ENCODE peak calls at places on chromosomes 16 and 17, in ten cellular contexts. B, V, S, P, G, E, H, F, R and U are unnamed samples. For H3K9me3, the result is how much of the 10 kb centered on the place peaks cover.

GRCh38 chr16:48420437-48420836 is 35.2 kb upstream of the SIAH1 start:
- DNase-seq in B (no peak), V (no peak), S (no peak), P (no peak), G (no peak), E (no peak), H (no peak), F (no peak), R (no peak), U (no peak)

GRCh38 chr17:66415366-66416206 is 113.2 kb downstream of the PRKCA start:
- DNase-seq in B (no peak), V (no peak), S (no peak), P (no peak), G (no peak), E (no peak), H (no peak), F (no peak), R (no peak), U (no peak)

GRCh38 chr16:49456763-49457162 is 83.2 kb downstream of the C16orf78 start:
- DNase-seq in B (no peak), V (no peak), S (peak), P (no peak), G (peak), E (no peak), H (no peak), F (no peak), R (no peak), U (no peak)

GRCh38 chr16:1705688-1706385 is at the start of gene MAPK8IP3:
- DNase-seq in B (peak), V (peak), S (peak), P (peak), G (peak), E (peak), H (peak), F (peak), R (peak), U (peak)

GRCh38 chr16:30183236-30183960 is at the start of gene CORO1A:
- DNase-seq in B (peak), V (peak), S (peak), P (peak), G (peak), E (peak), H (peak), F (peak), R (peak), U (peak)

GRCh38 chr16:15966420-15967222 is 17.2 kb downstream of the ABCC1 start:
- DNase-seq in B (no peak), V (no peak), S (peak), P (no peak), G (no peak), E (no peak), H (no peak), F (no peak), R (no peak), U (no peak)

GRCh38 chr16:19210175-19210924 is 42.3 kb downstream of the SYT17 start:
- DNase-seq in B (no peak), V (no peak), S (no peak), P (no peak), G (no peak), E (no peak), H (no peak), F (no peak), R (peak), U (no peak)

GRCh38 chr17:13616031-13616430 is 14.3 kb upstream of the HS3ST3A1 start:
- DNase-seq in B (no peak), V (no peak), S (no peak), P (no peak), G (no peak), E (no peak), H (no peak), F (no peak), R (no peak), U (no peak)

GRCh38 chr17:5019475-5019956 is 15.7 kb downstream of the SLC52A1 start:
- DNase-seq in B (no peak), V (no peak), S (no peak), P (no peak), G (no peak), E (no peak), H (no peak), F (peak), R (no peak), U (no peak)

GRCh38 chr17:73594025-73594424 is 50.2 kb downstream of the SDK2 start:
- DNase-seq in B (no peak), V (no peak), S (no peak), P (no peak), G (no peak), E (no peak), H (peak), F (peak), R (no peak), U (no peak)

GRCh38 chr16:1932050-1933028 is 10.7 kb downstream of the MSRB1 start:
- DNase-seq in B (peak), V (no peak), S (no peak), P (no peak), G (no peak), E (no peak), H (no peak), F (peak), R (no peak), U (no peak)

GRCh38 chr16:30025574-30025973 is 2.6 kb downstream of the C16orf92 start:
- DNase-seq in B (no peak), V (no peak), S (no peak), P (no peak), G (no peak), E (peak), H (no peak), F (no peak), R (no peak), U (no peak)

GRCh38 chr17:55275894-55276804 is 11.4 kb downstream of the HLF start:
- DNase-seq in B (no peak), V (peak), S (no peak), P (no peak), G (no peak), E (no peak), H (no peak), F (no peak), R (no peak), U (no peak)

GRCh38 chr17:65261152-65261551 is 124.0 kb downstream of the RGS9 start:
- DNase-seq in B (no peak), V (no peak), S (no peak), P (no peak), G (no peak), E (no peak), H (no peak), F (peak), R (no peak), U (no peak)

GRCh38 chr17:40290629-40291296 is 3.1 kb downstream of the CDC6 start:
- DNase-seq in B (peak), V (no peak), S (no peak), P (no peak), G (no peak), E (no peak), H (peak), F (peak), R (peak), U (no peak)

DNA sequence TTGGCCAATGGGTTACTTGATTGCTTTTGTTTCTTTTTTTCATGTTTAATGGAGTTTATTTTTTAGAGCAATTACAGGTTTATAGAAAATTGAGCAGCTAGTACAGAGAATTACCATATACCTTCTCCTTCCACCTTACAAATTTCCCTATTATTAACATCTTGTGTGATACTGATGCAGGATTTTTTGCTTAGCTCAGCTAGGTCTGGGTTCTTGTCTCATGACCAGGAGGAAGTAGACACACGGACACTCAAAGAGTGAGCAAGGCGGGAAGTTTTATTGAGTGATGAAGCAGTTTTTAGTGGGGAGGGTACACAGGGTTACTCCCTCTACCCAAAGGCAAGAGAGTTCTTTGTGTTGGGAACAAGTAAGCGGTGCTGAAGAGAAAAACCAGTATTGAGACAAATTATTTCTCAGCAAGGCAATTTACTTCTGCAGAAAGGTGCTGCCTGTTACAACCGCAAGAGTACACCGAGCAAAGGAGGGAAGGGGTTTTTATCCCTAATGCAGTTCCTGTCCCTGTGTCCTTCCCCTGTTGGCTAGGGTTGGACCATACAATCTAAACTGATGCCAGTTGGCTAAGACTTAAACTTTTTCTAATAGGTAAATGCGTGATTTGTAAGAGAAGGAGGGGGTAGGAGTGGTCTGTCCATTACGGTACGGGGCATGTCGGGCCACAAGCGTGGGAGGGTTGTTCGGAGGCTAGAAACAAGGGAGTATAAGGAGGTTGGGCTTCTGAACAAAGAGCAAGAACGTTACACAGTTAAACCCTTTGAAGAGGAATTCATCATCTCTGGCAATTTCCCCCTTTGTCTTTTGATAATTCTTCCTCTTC is 26.9 kb downstream of the SEC14L1 start:
- DNase-seq in B (no peak), V (no peak), S (no peak), P (no peak), G (no peak), E (no peak), H (no peak), F (no peak), R (no peak), U (no peak)
- H3K9me3 ChIP-seq in B (under half), V (under half), S (under half), P (under half), G (under half), E (under half), H (under half), F (half or more), R (under half), U (under half)

GRCh38 chr17:15446036-15446435 is 21.4 kb downstream of the CDRT4 start:
- DNase-seq in B (no peak), V (no peak), S (no peak), P (no peak), G (no peak), E (no peak), H (no peak), F (peak), R (no peak), U (no peak)
- H3K27ac ChIP-seq in B (no peak), V (no peak), S (no peak), P (no peak), G (no peak), E (no peak), H (no peak), F (no peak), R (no peak), U (no peak)

GRCh38 chr16:46853713-46854443 is 22.9 kb upstream of the C16orf87 start:
- DNase-seq in B (peak), V (peak), S (peak), P (peak), G (peak), E (peak), H (peak), F (peak), R (peak), U (peak)
- H3K9me3 ChIP-seq in B (under half), V (under half), S (under half), P (under half), G (under half), E (under half), H (under half), F (under half), R (under half), U (under half)

GRCh38 chr17:38443356-38444026 is 15.2 kb downstream of the ARHGAP23 start:
- DNase-seq in B (no peak), V (no peak), S (no peak), P (no peak), G (no peak), E (no peak), H (no peak), F (no peak), R (peak), U (no peak)

GRCh38 chr17:38444151-38444550 is 15.9 kb downstream of the ARHGAP23 start:
- DNase-seq in B (peak), V (peak), S (peak), P (peak), G (peak), E (peak), H (peak), F (peak), R (peak), U (peak)

GRCh38 chr17:38441429-38442061 is 13.3 kb downstream of the ARHGAP23 start:
- DNase-seq in B (no peak), V (no peak), S (no peak), P (peak), G (no peak), E (no peak), H (no peak), F (peak), R (no peak), U (no peak)

GRCh38 chr17:38440614-38441397 is 12.5 kb downstream of the ARHGAP23 start:
- DNase-seq in B (no peak), V (no peak), S (no peak), P (peak), G (no peak), E (no peak), H (peak), F (peak), R (no peak), U (no peak)

GRCh38 chr17:38442548-38442947 is 14.3 kb downstream of the ARHGAP23 start:
- DNase-seq in B (no peak), V (peak), S (peak), P (no peak), G (no peak), E (no peak), H (no peak), F (no peak), R (no peak), U (no peak)
- H3K27ac ChIP-seq in B (no peak), V (no peak), S (peak), P (peak), G (peak), E (no peak), H (no peak), F (no peak), R (peak), U (no peak)

GRCh38 chr17:82912571-82913089 is 72.8 kb upstream of the ZNF750 start:
- DNase-seq in B (no peak), V (peak), S (peak), P (peak), G (no peak), E (peak), H (peak), F (no peak), R (no peak), U (no peak)

GRCh38 chr17:82909322-82909904 is 69.6 kb upstream of the ZNF750 start:
- DNase-seq in B (peak), V (peak), S (no peak), P (no peak), G (no peak), E (peak), H (no peak), F (no peak), R (no peak), U (no peak)

GRCh38 chr17:82910041-82910481 is 70.2 kb upstream of the ZNF750 start:
- DNase-seq in B (peak), V (peak), S (peak), P (no peak), G (no peak), E (peak), H (no peak), F (no peak), R (no peak), U (no peak)

GRCh38 chr17:82911822-82912221 is 72.0 kb upstream of the ZNF750 start:
- DNase-seq in B (no peak), V (peak), S (no peak), P (no peak), G (no peak), E (peak), H (no peak), F (no peak), R (no peak), U (no peak)

GRCh38 chr17:82910770-82911169 is 70.9 kb upstream of the ZNF750 start:
- DNase-seq in B (no peak), V (peak), S (no peak), P (no peak), G (no peak), E (peak), H (no peak), F (no peak), R (no peak), U (no peak)
- H3K9me3 ChIP-seq in B (under half), V (under half), S (under half), P (under half), G (under half), E (under half), H (under half), F (under half), R (under half), U (under half)

GRCh38 chr17:31339906-31340661 is 18.7 kb upstream of the EVI2A start:
- DNase-seq in B (no peak), V (no peak), S (no peak), P (no peak), G (no peak), E (no peak), H (no peak), F (no peak), R (no peak), U (no peak)
- H3K27ac ChIP-seq in B (no peak), V (no peak), S (no peak), P (no peak), G (no peak), E (no peak), H (peak), F (peak), R (no peak), U (no peak)